ENCODE peak calls at places on chromosomes 13 and 19, in eight cellular contexts. L is body of pancreas, R is fibroblast of the aortic adventitia, B is fibroblast of mammary gland, E is bronchial epithelial cell, S is neural crest cell, G is AG04450, J is astrocyte of the spinal cord. I is an unnamed sample.

GRCh38 chr13:28136916-28137315 is 1.4 kb upstream of the PAN3 start:
- DNase-seq in J (no peak), S (no peak), B (peak), E (no peak), G (no peak), R (peak), L (no peak), I (no peak)

GRCh38 chr19:41711376-41712261 is 3.2 kb downstream of the CEACAM5 start:
- DNase-seq in B (no peak), J (no peak), R (no peak), L (no peak), S (no peak), G (no peak), E (no peak), I (no peak)

GRCh38 chr19:44808463-44809371 is at the start of gene BCAM:
- DNase-seq in B (peak), S (peak), R (peak), J (peak), G (no peak), E (no peak), L (peak), I (peak)

GRCh38 chr19:12893582-12893981 is 2.6 kb downstream of the GCDH start:
- DNase-seq in B (no peak), G (no peak), J (no peak), S (no peak), R (no peak), E (no peak), L (no peak), I (no peak)

GRCh38 chr19:18488838-18489626 is 32.8 kb downstream of the ELL start:
- DNase-seq in L (peak), G (no peak), J (no peak), E (no peak), B (no peak), S (peak), R (no peak), I (peak)

GRCh38 chr13:28568286-28568685 is 73.4 kb upstream of the FLT1 start:
- DNase-seq in L (peak), B (no peak), R (peak), S (no peak), E (no peak), J (no peak), G (peak), I (no peak)

GRCh38 chr19:7673995-7674667 is 2.8 kb upstream of the MCEMP1 start:
- DNase-seq in J (peak), B (peak), L (peak), E (peak), S (peak), R (peak), G (no peak), I (peak)

GRCh38 chr13:28489975-28490550 is 4.9 kb downstream of the FLT1 start:
- DNase-seq in R (no peak), B (no peak), L (no peak), J (no peak), S (no peak), E (no peak), G (no peak), I (no peak)

GRCh38 chr13:50731400-50731799 is 112.1 kb downstream of the DLEU7 start:
- DNase-seq in J (peak), S (no peak), L (no peak), R (peak), E (peak), G (no peak), B (peak), I (peak)

GRCh38 chr19:5850743-5851293 is 431 bp downstream of the FUT3 start:
- DNase-seq in J (peak), R (peak), B (peak), E (peak), G (no peak), S (no peak), L (peak), I (peak)

GRCh38 chr13:50907781-50908180 is 1.8 kb upstream of the RNASEH2B start:
- DNase-seq in R (no peak), S (no peak), E (no peak), B (no peak), L (no peak), J (no peak), G (no peak), I (no peak)

GRCh38 chr13:20831933-20832332 is 58.2 kb upstream of the EEF1AKMT1 start:
- DNase-seq in R (no peak), L (no peak), J (no peak), E (no peak), B (no peak), S (no peak), G (no peak), I (no peak)

GRCh38 chr19:43305642-43306041 is 36.3 kb upstream of the PSG9 start:
- DNase-seq in G (no peak), S (no peak), L (no peak), E (no peak), J (no peak), R (no peak), B (no peak), I (peak)

GRCh38 chr19:49539192-49539952 is 11.6 kb downstream of the RCN3 start:
- DNase-seq in G (no peak), L (no peak), J (no peak), B (no peak), E (no peak), R (no peak), S (no peak), I (no peak)

GRCh38 chr19:22634450-22634827 is 315 bp downstream of the ZNF492 start:
- DNase-seq in S (no peak), E (no peak), G (no peak), J (no peak), L (no peak), R (no peak), B (no peak), I (no peak)

GRCh38 chr19:50258918-50259372 is 55.5 kb downstream of the MYH14 start:
- DNase-seq in R (no peak), J (no peak), S (peak), G (no peak), L (no peak), E (no peak), B (peak), I (no peak)

GRCh38 chr13:64054306-64054705 is 2638.7 kb upstream of the PCDH20 start:
- DNase-seq in R (no peak), G (no peak), S (no peak), B (no peak), L (no peak), J (no peak), E (no peak), I (no peak)

GRCh38 chr19:50555447-50556235 is 12.6 kb downstream of the LRRC4B start:
- DNase-seq in L (no peak), S (no peak), E (no peak), G (no peak), B (no peak), J (no peak), R (no peak), I (no peak)

GRCh38 chr13:25170554-25171107 is 1.5 kb downstream of the AMER2 start:
- DNase-seq in R (no peak), E (no peak), B (no peak), S (peak), J (no peak), L (no peak), G (no peak), I (no peak)

GRCh38 chr13:51451467-51452390 is 1.1 kb downstream of the INTS6 start:
- DNase-seq in B (peak), G (no peak), S (peak), L (peak), R (peak), J (peak), E (peak), I (peak)

GRCh38 chr13:110540871-110541525 is 20.5 kb downstream of the RAB20 start:
- DNase-seq in R (no peak), G (no peak), E (no peak), L (peak), S (no peak), B (no peak), J (no peak), I (no peak)

GRCh38 chr13:57740719-57741118 is 109.2 kb downstream of the PCDH17 start:
- DNase-seq in B (no peak), E (no peak), L (no peak), J (peak), R (no peak), S (no peak), G (no peak), I (peak)

GRCh38 chr13:40352385-40352778 is 314.1 kb downstream of the FOXO1 start:
- DNase-seq in B (peak), G (no peak), R (peak), L (peak), S (no peak), E (no peak), J (no peak), I (peak)

GRCh38 chr19:39953915-39954314 is 17.1 kb upstream of the PSMC4 start:
- DNase-seq in S (no peak), G (no peak), E (no peak), R (no peak), J (no peak), B (no peak), L (no peak), I (no peak)

GRCh38 chr19:53057904-53058579 is 13.5 kb downstream of the ERVV-2 start:
- DNase-seq in L (peak), J (no peak), G (no peak), R (no peak), E (no peak), S (peak), B (no peak), I (no peak)

GRCh38 chr13:39159393-39159792 is 121.1 kb downstream of the NHLRC3 start:
- DNase-seq in L (no peak), G (no peak), S (no peak), B (no peak), R (no peak), E (peak), J (no peak), I (no peak)

GRCh38 chr13:24360106-24360505 is 50.7 kb downstream of the C1QTNF9 start:
- DNase-seq in B (no peak), R (no peak), G (no peak), E (no peak), J (no peak), S (no peak), L (no peak), I (no peak)

GRCh38 chr13:68535329-68535728 is 1305.2 kb upstream of the PCDH9 start:
- DNase-seq in G (no peak), R (no peak), S (no peak), J (no peak), L (no peak), E (no peak), B (no peak), I (no peak)

GRCh38 chr19:33171916-33172359 is 22.2 kb upstream of the LRP3 start:
- DNase-seq in S (no peak), B (peak), R (peak), L (no peak), J (peak), G (no peak), E (peak), I (peak)

GRCh38 chr19:29841209-29841558 is 29.4 kb downstream of the CCNE1 start:
- DNase-seq in L (no peak), J (no peak), B (no peak), G (no peak), R (no peak), S (no peak), E (no peak), I (no peak)

GRCh38 chr19:6532244-6532999 is 1.6 kb downstream of the TNFSF9 start:
- DNase-seq in G (no peak), L (no peak), E (no peak), S (no peak), B (no peak), J (no peak), R (no peak), I (no peak)

GRCh38 chr13:90272356-90272755 is 1075.1 kb upstream of the MIR17HG start:
- DNase-seq in R (peak), G (no peak), L (no peak), S (no peak), J (peak), E (peak), B (peak), I (peak)

GRCh38 chr19:2905918-2906519 is 5.3 kb downstream of the ZNF57 start:
- DNase-seq in G (no peak), J (no peak), R (no peak), B (no peak), E (no peak), S (no peak), L (no peak), I (no peak)

DNA sequence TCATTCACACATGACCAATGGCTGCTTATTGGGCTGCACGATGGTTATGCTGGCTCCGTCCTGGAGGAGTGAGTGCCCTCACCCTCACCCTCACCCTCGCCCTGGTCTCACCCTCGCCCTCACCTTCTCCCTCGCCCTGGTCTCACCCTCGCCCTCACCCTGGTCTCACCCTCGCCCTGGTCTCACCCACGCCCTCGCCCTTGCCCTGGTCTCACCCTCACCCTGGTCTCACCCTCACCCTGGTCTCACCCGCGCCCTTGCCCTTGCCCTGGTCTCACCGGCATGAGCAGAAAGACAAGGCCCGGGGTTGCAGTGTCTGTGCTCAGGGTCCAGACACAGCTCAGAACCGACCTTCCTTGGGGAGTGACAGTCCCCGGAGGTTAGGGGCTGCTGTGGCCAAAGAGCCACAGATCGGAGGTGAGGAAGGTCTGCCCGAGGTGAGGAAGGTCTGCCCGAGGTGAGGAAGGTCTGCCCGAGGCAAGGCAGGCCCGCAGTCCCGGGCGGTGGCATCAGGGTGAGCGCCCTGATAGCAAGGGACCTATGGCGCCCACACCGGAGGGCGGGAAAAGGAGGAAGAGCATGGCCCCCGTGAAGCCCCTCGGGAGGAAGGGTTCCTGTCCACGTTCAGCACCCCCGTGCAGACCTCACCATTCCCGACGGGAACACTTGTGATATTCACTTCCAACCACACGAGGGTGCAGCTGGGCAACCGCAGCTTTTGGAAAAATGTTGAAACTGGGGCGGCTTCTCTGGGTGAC is 65.6 kb downstream of the MCF2L start:
- DNase-seq in E (peak), S (peak), B (peak), J (peak), L (peak), G (peak), R (peak), I (peak)
- TF ChIP-seq CTCF in E (peak), S (peak), B (peak), J (peak), L (peak), G (peak), R (peak), I (peak)

DNA sequence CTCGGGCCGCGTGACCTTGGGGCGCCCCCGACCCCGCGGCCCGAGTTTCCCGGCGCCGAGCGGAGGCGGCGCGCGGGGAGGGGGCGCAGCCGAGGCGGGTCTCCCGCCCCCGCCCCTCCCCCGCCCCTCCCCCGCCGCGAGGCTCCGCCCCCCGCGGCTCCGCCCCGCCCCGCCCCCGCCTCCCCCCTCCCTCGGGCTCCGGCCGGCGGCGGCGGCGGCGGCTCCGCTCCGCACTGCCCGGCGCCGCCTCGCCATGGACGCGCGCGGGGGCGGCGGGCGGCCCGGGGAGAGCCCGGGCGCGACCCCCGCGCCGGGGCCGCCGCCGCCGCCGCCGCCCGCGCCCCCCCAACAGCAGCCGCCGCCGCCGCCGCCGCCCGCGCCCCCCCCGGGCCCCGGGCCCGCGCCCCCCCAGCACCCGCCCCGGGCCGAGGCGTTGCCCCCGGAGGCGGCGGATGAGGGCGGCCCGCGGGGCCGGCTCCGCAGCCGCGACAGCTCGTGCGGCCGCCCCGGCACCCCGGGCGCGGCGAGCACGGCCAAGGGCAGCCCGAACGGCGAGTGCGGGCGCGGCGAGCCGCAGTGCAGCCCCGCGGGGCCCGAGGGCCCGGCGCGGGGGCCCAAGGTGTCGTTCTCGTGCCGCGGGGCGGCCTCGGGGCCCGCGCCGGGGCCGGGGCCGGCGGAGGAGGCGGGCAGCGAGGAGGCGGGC is at the start of gene HCN2:
- DNase-seq in S (no peak), B (no peak), E (no peak), L (no peak), R (no peak), G (no peak), J (no peak), I (no peak)
- TF ChIP-seq CTCF in S (no peak), B (no peak), E (no peak), L (no peak), R (no peak), G (no peak), J (no peak), I (no peak)

DNA sequence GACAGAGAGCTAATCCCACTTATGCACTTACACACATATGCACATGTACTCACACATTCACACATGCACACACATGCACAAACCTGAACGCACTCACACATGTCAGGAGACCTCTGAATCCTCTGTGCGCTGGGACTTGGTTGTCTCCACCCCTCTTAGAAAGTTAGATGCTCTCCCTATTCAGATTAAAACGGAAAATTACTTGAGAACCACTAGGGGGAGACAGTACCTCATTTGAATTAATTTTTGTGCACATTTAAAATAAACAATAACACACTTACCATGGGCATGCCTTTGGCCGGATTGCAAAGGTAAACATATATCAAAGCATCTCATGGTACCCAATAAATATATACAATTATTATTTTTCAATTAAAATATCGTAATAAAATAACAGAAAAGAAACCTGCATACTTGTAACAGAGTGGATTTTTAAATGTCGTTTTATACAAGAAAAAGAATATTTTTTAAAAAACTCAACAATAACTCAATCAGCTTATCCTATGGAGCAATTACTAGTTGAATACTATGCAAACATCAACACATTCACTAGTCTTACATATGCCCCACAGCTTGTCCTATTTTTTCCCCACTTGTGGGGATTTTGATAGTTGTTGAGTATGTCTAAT is 9.5 kb upstream of the LILRB4 start:
- DNase-seq in S (no peak), J (peak), L (no peak), G (no peak), R (peak), E (peak), B (peak), I (peak)
- TF ChIP-seq CTCF in S (peak), J (peak), L (peak), G (peak), R (peak), E (peak), B (peak), I (peak)

DNA sequence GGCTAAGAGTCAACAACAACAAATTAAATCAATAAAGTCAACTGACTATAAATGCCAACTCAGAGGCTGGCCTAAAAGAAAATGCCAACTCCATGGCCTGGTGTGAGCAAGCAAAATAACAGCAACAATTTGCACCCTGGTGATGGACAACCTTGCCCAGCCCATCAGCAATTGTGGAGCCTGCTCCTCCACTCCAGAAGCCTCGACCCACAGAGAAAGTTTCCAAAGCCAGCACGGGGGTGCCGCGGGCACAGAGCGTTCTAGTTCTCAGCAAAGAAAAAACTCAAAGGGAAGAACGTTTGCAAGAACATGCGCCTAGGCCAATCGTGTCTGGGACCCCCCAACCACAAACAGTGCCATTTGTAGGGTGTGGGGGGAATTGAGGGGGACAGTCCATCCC is 11.3 kb downstream of the EPS15L1 start:
- DNase-seq in B (no peak), E (no peak), G (no peak), S (no peak), J (no peak), L (no peak), R (no peak), I (no peak)
- TF ChIP-seq CTCF in B (no peak), E (no peak), G (no peak), S (no peak), J (no peak), L (no peak), R (no peak), I (no peak)

DNA sequence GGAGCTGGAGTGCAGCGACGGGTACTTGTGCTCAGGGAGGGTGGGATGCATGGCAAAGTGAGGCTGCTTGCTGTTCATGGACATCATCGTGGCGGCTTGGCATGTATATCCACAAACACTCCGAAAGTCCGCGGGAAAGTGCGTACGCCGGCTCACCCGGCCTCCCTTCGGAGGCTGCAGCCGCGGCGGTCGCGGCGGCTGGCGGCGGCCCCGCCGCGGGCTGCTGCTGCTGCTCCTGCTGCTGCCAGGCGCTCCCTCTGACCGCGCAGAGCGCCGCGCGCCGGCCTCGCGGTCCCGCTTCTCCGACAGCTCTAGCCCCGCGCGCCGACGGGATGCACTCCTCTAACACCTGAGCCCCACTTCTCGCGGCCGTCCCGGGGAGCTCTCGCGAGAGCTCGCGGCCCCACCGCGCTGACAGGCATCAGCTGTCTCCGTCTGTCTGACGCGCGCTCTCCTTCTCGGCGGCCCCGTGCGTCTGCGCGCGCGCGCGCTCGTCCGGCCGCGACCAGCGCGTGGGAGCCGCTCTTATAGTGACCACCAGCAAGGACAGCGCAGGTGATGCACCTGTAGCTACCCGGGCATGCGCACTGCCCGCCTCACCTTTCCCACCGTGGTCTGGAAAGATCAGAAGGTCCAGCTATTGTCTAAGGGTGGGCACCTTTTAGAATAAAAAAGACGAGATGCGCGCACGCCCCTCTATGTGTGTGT is at the start of gene POU4F1:
- DNase-seq in S (no peak), J (no peak), G (no peak), L (peak), R (no peak), B (peak), E (peak), I (no peak)
- TF ChIP-seq CTCF in S (no peak), J (no peak), G (no peak), L (no peak), R (no peak), B (no peak), E (no peak), I (no peak)